ENCODE peak calls at places on chromosomes 13 and 19, in four cellular contexts. G is stimulated activated CD4-positive, alpha-beta T cell treated with anti-CD3 and anti-CD28 coated beads, TNF-alpha, amount 100 ng/mL, for 48 hours; O is activated naive CD4-positive, alpha-beta T cell treated with anti-CD3 and anti-CD28 coated beads, Interleukin-2, amount 10 ng/mL, durations not matched to agents 7 days and 5 days; F is A549. S is an unnamed sample.

GRCh38 chr13:51928231-51928630 is 66.5 kb downstream of the CCDC70 start:
- DNase-seq in O (no peak), G (no peak), F (no peak), S (no peak)

GRCh38 chr19:52535831-52536800 is 8.6 kb downstream of the ZNF808 start:
- DNase-seq in F (no peak), G (peak; percentile 93), O (peak; percentile 96), S (peak; percentile 91)

GRCh38 chr13:46173656-46174055 is 8.3 kb downstream of the LCP1 start:
- DNase-seq in F (no peak), G (no peak), O (peak; percentile 42), S (no peak)

GRCh38 chr13:20132052-20132634 is 28.7 kb downstream of the GJA3 start:
- DNase-seq in G (no peak), F (no peak), O (no peak), S (no peak)

GRCh38 chr13:25659091-25659502 is 287.3 kb downstream of the ATP8A2 start:
- DNase-seq in F (no peak), G (no peak), O (no peak), S (no peak)

GRCh38 chr19:58439576-58440554 is at the start of gene ZNF132:
- DNase-seq in O (peak; percentile 97), G (peak; percentile 86), F (peak; percentile 44), S (peak; percentile 100)

GRCh38 chr13:29319451-29319850 is 276.0 kb downstream of the SLC7A1 start:
- DNase-seq in F (no peak), G (no peak), O (no peak), S (no peak)

GRCh38 chr19:20256606-20257005 is 89.6 kb downstream of the ZNF486 start:
- DNase-seq in F (no peak), O (no peak), G (no peak), S (no peak)

GRCh38 chr13:34594507-34594906 is 347.6 kb upstream of the NBEA start:
- DNase-seq in O (no peak), F (no peak), G (no peak), S (no peak)

GRCh38 chr13:49935171-49936084 is 712 bp downstream of the SPRYD7 start:
- DNase-seq in G (peak; percentile 11), F (peak; percentile 30), O (peak; percentile 47), S (peak; percentile 47)

GRCh38 chr19:55766466-55766865 is 2.5 kb upstream of the RFPL4AL1 start:
- DNase-seq in O (no peak), G (no peak), F (no peak), S (no peak)

GRCh38 chr13:29771247-29771646 is 79.2 kb downstream of the UBL3 start:
- DNase-seq in F (no peak), O (no peak), G (no peak), S (peak; percentile 49)

GRCh38 chr13:100100115-100100879 is 11.4 kb downstream of the PCCA start:
- DNase-seq in O (no peak), G (no peak), F (peak; percentile 19), S (peak; percentile 23)

GRCh38 chr13:94344126-94344863 is 135.2 kb downstream of the DCT start:
- DNase-seq in G (no peak), O (no peak), F (no peak), S (no peak)

GRCh38 chr19:44988896-44989563 is 12.2 kb upstream of the RELB start:
- DNase-seq in G (peak; percentile 53), O (peak; percentile 75), F (peak; percentile 85), S (peak; percentile 81)

S was measured in A673.